ENCODE peak calls at places on chromosomes 4 and X, in seven cellular contexts. R is heart right ventricle; B is IMR-90; S is mesendoderm; D is GM23248; Z is uterus; M is CD4-positive, alpha-beta memory T cell. H is an unnamed sample.

GRCh38 chr4:85928775-85929585 is 430.9 kb downstream of the MAPK10 start:
- DNase-seq in R (no peak), B (peak; percentile 47), S (no peak), D (peak; percentile 84), Z (no peak), M (no peak), H (no peak)

GRCh38 chr4:157314906-157315305 is 94.4 kb downstream of the GRIA2 start:
- DNase-seq in R (no peak), B (no peak), S (no peak), D (no peak), Z (no peak), M (no peak), H (no peak)

GRCh38 chr4:106986486-106986885 is 49.6 kb downstream of the DKK2 start:
- DNase-seq in R (no peak), B (no peak), S (no peak), D (peak; percentile 85), Z (no peak), M (no peak), H (no peak)

GRCh38 chr4:119521306-119521705 is 107.3 kb downstream of the PDE5A start:
- DNase-seq in R (no peak), B (no peak), S (no peak), D (no peak), Z (no peak), M (no peak), H (no peak)

GRCh38 chr4:56653461-56654237 is 27.4 kb downstream of the HOPX start:
- DNase-seq in R (no peak), B (no peak), S (no peak), D (no peak), Z (no peak), M (peak; percentile 42), H (no peak)

GRCh38 chr4:184648220-184649025 is 824 bp downstream of the CASP3 start:
- DNase-seq in R (peak; percentile 78), B (peak; percentile 33), S (peak; percentile 68), D (peak; percentile 80), Z (peak; percentile 64), M (peak; percentile 52), H (peak; percentile 68)

GRCh38 chrX:27893211-27893610 is 85.4 kb downstream of the MAGEB10 start:
- DNase-seq in R (no peak), B (no peak), S (no peak), D (no peak), Z (no peak), M (no peak), H (no peak)

GRCh38 chr4:150679018-150679766 is 97.2 kb downstream of the MAB21L2 start:
- DNase-seq in R (no peak), B (no peak), S (no peak), D (no peak), Z (no peak), M (no peak), H (no peak)

GRCh38 chr4:6033381-6033780 is 15.2 kb upstream of the C4orf50 start:
- DNase-seq in R (no peak), B (no peak), S (no peak), D (no peak), Z (no peak), M (no peak), H (no peak)

GRCh38 chr4:155434904-155435303 is 58.1 kb upstream of the MAP9 start:
- DNase-seq in R (no peak), B (no peak), S (peak; percentile 4), D (no peak), Z (no peak), M (no peak), H (no peak)

GRCh38 chr4:147828361-147828760 is 96.5 kb downstream of the ARHGAP10 start:
- DNase-seq in R (no peak), B (peak; percentile 56), S (no peak), D (peak; percentile 68), Z (no peak), M (no peak), H (no peak)

GRCh38 chr4:153844144-153844543 is 55.3 kb upstream of the SFRP2 start:
- DNase-seq in R (no peak), B (no peak), S (no peak), D (no peak), Z (no peak), M (no peak), H (no peak)

GRCh38 chr4:165806613-165807012 is 66.4 kb upstream of the TLL1 start:
- DNase-seq in R (no peak), B (no peak), S (no peak), D (no peak), Z (no peak), M (no peak), H (no peak)

GRCh38 chrX:40474205-40474626 is 106.6 kb upstream of the ATP6AP2 start:
- DNase-seq in R (no peak), B (peak; percentile 4), S (peak; percentile 99), D (peak; percentile 28), Z (peak; percentile 20), M (no peak), H (no peak)

GRCh38 chr4:76570141-76570989 is 135.3 kb downstream of the SHROOM3 start:
- DNase-seq in R (no peak), B (peak; percentile 89), S (peak; percentile 57), D (peak; percentile 84), Z (no peak), M (no peak), H (no peak)

GRCh38 chr4:98150092-98150761 is 7.0 kb upstream of the STPG2 start:
- DNase-seq in R (no peak), B (peak; percentile 16), S (no peak), D (peak; percentile 65), Z (no peak), M (no peak), H (no peak)

GRCh38 chrX:24842486-24842885 is 148.8 kb downstream of the POLA1 start:
- DNase-seq in R (no peak), B (no peak), S (no peak), D (no peak), Z (no peak), M (no peak), H (no peak)
- H3K4me1 ChIP-seq in R (no peaks in the 10 kb centered on the region), B (no peaks in the 10 kb centered on the region), S (no peaks in the 10 kb centered on the region), D (peaks cover 6% of the 10 kb centered on the region), Z (no peaks in the 10 kb centered on the region), M (no peaks in the 10 kb centered on the region), H (no peaks in the 10 kb centered on the region)

GRCh38 chr4:1323280-1323634 is 23.8 kb upstream of the UVSSA start:
- DNase-seq in R (no peak), B (no peak), S (no peak), D (no peak), Z (no peak), M (no peak), H (no peak)

GRCh38 chr4:1321946-1322650 is 24.9 kb upstream of the UVSSA start:
- DNase-seq in R (no peak), B (no peak), S (no peak), D (no peak), Z (no peak), M (peak; percentile 16), H (no peak)

GRCh38 chr4:1323635-1324442 is 23.2 kb upstream of the UVSSA start:
- DNase-seq in R (no peak), B (peak; percentile 97), S (no peak), D (peak; percentile 85), Z (no peak), M (no peak), H (no peak)

GRCh38 chr4:1318488-1319213 is 28.4 kb upstream of the UVSSA start:
- DNase-seq in R (no peak), B (no peak), S (no peak), D (no peak), Z (no peak), M (peak; percentile 28), H (no peak)

GRCh38 chr4:1321486-1321885 is 25.5 kb upstream of the UVSSA start:
- DNase-seq in R (no peak), B (no peak), S (no peak), D (no peak), Z (no peak), M (peak; percentile 24), H (no peak)
- H3K36me3 ChIP-seq in R (peaks cover 10% of the 10 kb centered on the region), B (peaks cover 55% of the 10 kb centered on the region), S (peaks cover 4% of the 10 kb centered on the region), D (peaks cover 26% of the 10 kb centered on the region), Z (no peaks in the 10 kb centered on the region), M (peaks cover 37% of the 10 kb centered on the region), H (peaks cover 77% of the 10 kb centered on the region)

DNA sequence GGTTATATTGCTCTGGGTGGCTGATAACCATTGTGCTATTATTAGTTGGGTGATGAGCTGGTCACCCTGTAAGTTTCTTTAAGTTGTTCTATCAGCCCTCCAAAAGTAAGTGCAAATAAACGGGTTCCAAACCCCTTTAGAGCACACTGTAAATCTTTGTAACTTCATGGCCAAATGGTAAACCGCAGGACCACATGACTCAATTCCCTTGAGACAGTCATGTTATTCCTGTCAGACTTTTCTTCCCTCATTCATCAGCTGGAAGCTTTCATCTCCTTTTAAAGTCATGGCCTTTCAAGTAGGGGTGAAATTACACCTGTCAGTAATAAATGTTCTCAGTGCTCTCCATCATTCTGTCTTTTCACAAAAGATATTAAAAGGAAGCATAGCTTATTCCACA is 275.3 kb downstream of the CFAP299 start:
- DNase-seq in R (no peak), B (peak; percentile 67), S (no peak), D (peak; percentile 50), Z (no peak), M (no peak), H (no peak)
- H3K4me1 ChIP-seq in R (no peaks in the 10 kb centered on the region), B (no peaks in the 10 kb centered on the region), S (no peaks in the 10 kb centered on the region), D (peaks cover 11% of the 10 kb centered on the region), Z (no peaks in the 10 kb centered on the region), M (no peaks in the 10 kb centered on the region), H (no peaks in the 10 kb centered on the region)

DNA sequence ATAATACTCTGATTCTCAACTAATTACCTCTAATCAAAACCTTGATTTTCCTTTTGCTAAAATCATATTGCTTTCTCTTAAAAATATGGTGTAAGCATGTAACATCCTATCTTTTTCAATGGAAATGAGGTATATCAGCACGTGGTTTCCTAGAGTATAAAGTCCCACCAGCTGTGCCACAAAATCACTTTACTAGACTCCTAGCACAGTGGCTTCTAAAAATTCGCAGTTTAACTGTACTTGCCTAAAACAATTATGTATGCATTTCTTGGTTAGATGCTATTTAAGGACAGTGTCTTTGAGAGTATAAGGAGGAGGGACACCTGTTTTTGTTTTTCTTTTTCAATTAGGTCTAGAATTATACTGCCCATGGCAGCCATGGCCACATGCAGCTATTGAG is 62.8 kb downstream of the GK start:
- DNase-seq in R (no peak), B (no peak), S (no peak), D (no peak), Z (no peak), M (no peak), H (no peak)
- H3K36me3 ChIP-seq in R (no peaks in the 10 kb centered on the region), B (peaks cover 10% of the 10 kb centered on the region), S (no peaks in the 10 kb centered on the region), D (peaks cover 6% of the 10 kb centered on the region), Z (no peaks in the 10 kb centered on the region), M (no peaks in the 10 kb centered on the region), H (no peaks in the 10 kb centered on the region)

GRCh38 chr4:99947190-99947578 is 766 bp upstream of the DNAJB14 start:
- DNase-seq in R (no peak), B (no peak), S (no peak), D (peak; percentile 38), Z (no peak), M (no peak), H (no peak)

GRCh38 chr4:99943904-99944437 is 2.4 kb downstream of the DNAJB14 start:
- DNase-seq in R (no peak), B (no peak), S (no peak), D (no peak), Z (no peak), M (no peak), H (no peak)

GRCh38 chr4:99946346-99947189 is at the start of gene DNAJB14:
- DNase-seq in R (peak; percentile 86), B (peak; percentile 69), S (peak; percentile 86), D (peak; percentile 88), Z (peak; percentile 75), M (peak; percentile 84), H (peak; percentile 63)

GRCh38 chr4:99947608-99948007 is 1.2 kb upstream of the DNAJB14 start:
- DNase-seq in R (no peak), B (no peak), S (peak; percentile 16), D (peak; percentile 31), Z (no peak), M (no peak), H (no peak)

GRCh38 chr4:99945718-99946345 is 586 bp downstream of the DNAJB14 start:
- DNase-seq in R (no peak), B (peak; percentile 21), S (peak; percentile 73), D (peak; percentile 67), Z (no peak), M (no peak), H (no peak)
- H3K4me1 ChIP-seq in R (peaks cover 26% of the 10 kb centered on the region), B (peaks cover 4% of the 10 kb centered on the region), S (peaks cover 2% of the 10 kb centered on the region), D (peaks cover 35% of the 10 kb centered on the region), Z (no peaks in the 10 kb centered on the region), M (peaks cover 67% of the 10 kb centered on the region), H (peaks cover 34% of the 10 kb centered on the region)

H was measured in right atrium auricular region.